ENCODE peak calls at places on chromosomes 6 and 20, in five cellular contexts. J, K, G, H and F are unnamed samples. For H3K4me1, the result is how much of the 10 kb centered on the place peaks cover.

GRCh38 chr20:35012227-35013069 is 56.8 kb downstream of the MYH7B start:
- DNase-seq in J (peak), K (no peak), G (no peak), H (no peak), F (peak)

GRCh38 chr6:57262491-57262890 is 40.4 kb upstream of the RAB23 start:
- DNase-seq in J (no peak), K (peak), G (no peak), H (no peak), F (peak)

GRCh38 chr6:132612449-132613116 is 11.5 kb downstream of the TAAR2 start:
- DNase-seq in J (no peak), K (no peak), G (no peak), H (no peak), F (no peak)

GRCh38 chr6:85419046-85419759 is 30.7 kb upstream of the NT5E start:
- DNase-seq in J (no peak), K (peak), G (no peak), H (no peak), F (no peak)

GRCh38 chr20:31497838-31498540 is 16.3 kb upstream of the HM13 start:
- DNase-seq in J (no peak), K (peak), G (no peak), H (no peak), F (peak)

GRCh38 chr20:3046677-3047462 is 1.0 kb downstream of the MRPS26 start:
- DNase-seq in J (peak), K (peak), G (no peak), H (no peak), F (no peak)

GRCh38 chr6:125701354-125701668 is 48.1 kb upstream of the HEY2 start:
- DNase-seq in J (no peak), K (no peak), G (no peak), H (no peak), F (no peak)

GRCh38 chr6:37441651-37442050 is 8.6 kb downstream of the CMTR1 start:
- DNase-seq in J (no peak), K (no peak), G (no peak), H (no peak), F (no peak)

GRCh38 chr6:90479603-90479926 is 107.3 kb downstream of the MAP3K7 start:
- DNase-seq in J (no peak), K (no peak), G (no peak), H (no peak), F (no peak)

GRCh38 chr6:17454316-17455005 is 61.1 kb downstream of the CAP2 start:
- DNase-seq in J (no peak), K (peak), G (no peak), H (no peak), F (no peak)

GRCh38 chr6:6612308-6612707 is 23.8 kb downstream of the LY86 start:
- DNase-seq in J (no peak), K (no peak), G (no peak), H (no peak), F (no peak)

GRCh38 chr6:16623733-16624132 is 137.5 kb downstream of the ATXN1 start:
- DNase-seq in J (no peak), K (peak), G (no peak), H (no peak), F (no peak)

GRCh38 chr6:147117580-147117979 is 86.6 kb upstream of the STXBP5 start:
- DNase-seq in J (no peak), K (no peak), G (no peak), H (no peak), F (no peak)

GRCh38 chr20:3239867-3240775 is 1.1 kb upstream of the SLC4A11 start:
- DNase-seq in J (no peak), K (peak), G (no peak), H (no peak), F (no peak)

GRCh38 chr20:3712279-3712873 is at the start of gene SIGLEC1:
- DNase-seq in J (peak), K (no peak), G (no peak), H (no peak), F (peak)

GRCh38 chr6:167056370-167056769 is 57.2 kb downstream of the CEP43 start:
- DNase-seq in J (no peak), K (peak), G (no peak), H (no peak), F (no peak)

GRCh38 chr6:35782424-35782823 is 1.6 kb downstream of the CLPSL1 start:
- DNase-seq in J (no peak), K (no peak), G (no peak), H (no peak), F (no peak)

GRCh38 chr6:39452306-39452705 is 129.8 kb upstream of the KCNK16 start:
- DNase-seq in J (no peak), K (peak), G (no peak), H (no peak), F (no peak)

GRCh38 chr6:85126448-85127178 is 323.3 kb upstream of the NT5E start:
- DNase-seq in J (peak), K (peak), G (no peak), H (no peak), F (peak)

GRCh38 chr6:121523628-121524027 is 88.2 kb downstream of the GJA1 start:
- DNase-seq in J (no peak), K (peak), G (no peak), H (no peak), F (no peak)

GRCh38 chr20:6178537-6178936 is 55.7 kb upstream of the FERMT1 start:
- DNase-seq in J (no peak), K (peak), G (no peak), H (no peak), F (no peak)

GRCh38 chr6:118650500-118651281 is 700 bp downstream of the CEP85L start:
- DNase-seq in J (peak), K (peak), G (no peak), H (no peak), F (peak)

GRCh38 chr6:93294879-93295278 is 124.5 kb downstream of the EPHA7 start:
- DNase-seq in J (no peak), K (no peak), G (no peak), H (no peak), F (no peak)

GRCh38 chr20:64224344-64225165 is 31.0 kb upstream of the PCMTD2 start:
- DNase-seq in J (no peak), K (peak), G (no peak), H (no peak), F (no peak)

GRCh38 chr6:153553627-153554026 is 422.5 kb upstream of the RGS17 start:
- DNase-seq in J (peak), K (no peak), G (no peak), H (no peak), F (no peak)

GRCh38 chr6:105898286-105898685 is 187.8 kb upstream of the PRDM1 start:
- DNase-seq in J (no peak), K (peak), G (no peak), H (no peak), F (no peak)

GRCh38 chr6:41570270-41570615 is 24.1 kb downstream of the FOXP4 start:
- DNase-seq in J (peak), K (no peak), G (no peak), H (no peak), F (no peak)

GRCh38 chr6:10690651-10691445 is 3.6 kb downstream of the C6orf52 start:
- DNase-seq in J (no peak), K (no peak), G (no peak), H (no peak), F (no peak)

GRCh38 chr6:151292974-151293373 is 53.2 kb downstream of the AKAP12 start:
- DNase-seq in J (no peak), K (peak), G (no peak), H (no peak), F (no peak)

GRCh38 chr6:15876406-15876805 is 213.6 kb upstream of the DTNBP1 start:
- DNase-seq in J (no peak), K (peak), G (no peak), H (no peak), F (no peak)

GRCh38 chr6:83954371-83954770 is 79.2 kb upstream of the MRAP2 start:
- DNase-seq in J (no peak), K (no peak), G (no peak), H (no peak), F (no peak)

DNA sequence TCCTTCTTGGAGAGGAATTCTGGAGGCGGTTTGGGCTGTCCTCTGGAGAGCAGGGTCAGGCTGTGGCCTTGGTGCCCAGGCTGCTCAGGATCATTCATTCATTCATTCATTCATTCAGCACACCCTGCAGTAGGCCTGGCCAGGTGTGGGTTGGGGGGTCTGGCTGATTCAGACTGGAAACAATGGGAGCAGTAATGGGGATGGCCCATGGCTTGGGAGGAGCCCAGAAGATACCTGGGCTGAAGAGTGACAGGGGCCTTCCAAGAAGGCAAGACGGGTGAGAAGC is 31.5 kb downstream of the TOX2 start:
- DNase-seq in J (no peak), K (no peak), G (no peak), H (no peak), F (no peak)
- H3K4me1 ChIP-seq in J (under half), K (under half), G (under half), H (half or more), F (under half)

DNA sequence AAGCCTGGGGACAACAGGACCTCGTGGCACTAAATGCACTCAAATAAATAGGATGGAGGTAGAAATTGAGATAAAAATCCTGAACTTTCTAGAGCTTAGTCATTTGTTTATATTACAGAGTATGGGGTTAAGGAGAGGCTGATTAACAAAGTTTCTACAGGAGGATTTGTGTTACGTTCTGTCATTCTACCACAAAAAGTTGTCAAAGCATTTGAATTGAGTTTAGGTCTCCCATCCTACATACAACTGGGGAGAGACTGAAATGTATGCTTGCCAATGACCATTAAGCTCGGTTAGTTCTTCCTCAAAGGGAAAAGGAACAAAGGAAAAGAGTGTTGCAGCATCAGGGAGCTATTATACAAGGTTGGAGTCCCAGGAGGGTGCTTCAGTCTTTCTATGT is 597.9 kb downstream of the COL12A1 start:
- DNase-seq in J (no peak), K (peak), G (no peak), H (no peak), F (no peak)
- H3K4me1 ChIP-seq in J (under half), K (under half), G (under half), H (under half), F (under half)

DNA sequence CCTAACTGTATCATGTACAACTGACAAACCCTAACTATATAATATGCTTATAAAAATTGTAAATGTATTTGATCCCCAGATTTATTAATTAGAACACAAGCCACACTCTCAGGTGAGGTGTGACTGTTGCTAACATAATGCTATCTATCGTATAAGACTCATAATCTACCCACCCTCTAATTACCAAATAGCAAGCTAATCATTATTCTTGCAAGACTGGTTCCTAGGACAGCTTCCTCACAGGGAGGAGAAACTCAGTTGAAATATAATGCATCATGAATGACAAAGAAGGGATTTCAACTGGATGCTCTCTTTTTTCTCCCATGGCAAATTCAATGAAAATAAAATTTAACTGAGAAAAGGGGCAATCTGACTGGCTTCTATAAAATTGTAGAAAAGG is 35.4 kb downstream of the ELOVL4 start:
- DNase-seq in J (no peak), K (no peak), G (no peak), H (no peak), F (no peak)
- H3K4me1 ChIP-seq in J (under half), K (under half), G (under half), H (under half), F (under half)

GRCh38 chr6:3405679-3406078 is 51.2 kb downstream of the SLC22A23 start:
- DNase-seq in J (no peak), K (peak), G (no peak), H (no peak), F (no peak)

GRCh38 chr6:3406362-3406809 is 50.5 kb downstream of the SLC22A23 start:
- DNase-seq in J (no peak), K (no peak), G (no peak), H (no peak), F (no peak)

GRCh38 chr6:3408665-3409064 is 48.2 kb downstream of the SLC22A23 start:
- DNase-seq in J (no peak), K (no peak), G (no peak), H (no peak), F (no peak)

GRCh38 chr6:3407840-3408239 is 49.0 kb downstream of the SLC22A23 start:
- DNase-seq in J (no peak), K (no peak), G (no peak), H (no peak), F (no peak)

DNA sequence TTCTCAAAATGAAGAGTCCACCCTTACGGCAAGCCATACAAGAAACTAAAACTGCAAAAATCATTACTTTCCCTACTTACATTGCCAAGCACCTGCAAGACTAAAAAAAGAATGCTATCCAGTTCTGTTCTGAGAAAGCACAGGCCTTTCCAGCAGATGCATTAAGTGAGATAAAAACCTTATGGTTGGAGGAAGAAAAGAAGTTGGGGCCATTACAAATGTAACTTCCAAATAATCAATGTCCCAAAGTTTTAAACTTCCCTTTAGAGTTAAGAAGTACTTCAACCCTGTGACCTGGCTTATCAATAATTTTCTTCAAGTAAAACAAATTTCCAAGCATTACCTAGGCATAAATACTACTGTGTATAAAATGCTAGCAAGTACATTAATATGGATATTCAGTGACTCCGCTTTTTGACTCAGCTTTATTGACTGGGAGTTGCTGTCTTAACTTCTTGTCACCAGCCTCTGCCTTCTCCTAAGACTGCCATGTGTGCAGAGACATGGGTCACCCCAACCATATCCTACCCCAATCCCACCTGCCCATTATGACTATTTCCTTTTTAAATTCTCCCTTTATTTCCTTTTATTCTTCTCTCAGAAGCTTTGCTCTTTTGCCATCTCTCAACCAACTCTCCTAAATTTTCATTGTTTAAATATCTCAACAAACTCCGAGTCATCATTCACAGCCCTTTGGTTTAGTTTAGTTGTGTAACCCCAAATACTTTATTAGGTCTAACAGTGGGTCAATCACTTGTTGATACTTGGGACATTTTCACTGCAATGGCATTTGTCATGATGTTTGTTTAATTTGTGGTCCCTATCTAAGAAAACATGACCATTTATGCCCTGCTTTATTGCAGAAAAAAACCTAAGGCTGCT is 49.7 kb downstream of the SLC22A23 start:
- DNase-seq in J (no peak), K (no peak), G (no peak), H (no peak), F (no peak)
- H3K4me1 ChIP-seq in J (under half), K (under half), G (under half), H (under half), F (under half)

GRCh38 chr6:33204165-33204414 is 365 bp upstream of the HSD17B8 start:
- DNase-seq in J (no peak), K (no peak), G (no peak), H (no peak), F (no peak)
- H3K4me1 ChIP-seq in J (under half), K (under half), G (under half), H (half or more), F (under half)

DNA sequence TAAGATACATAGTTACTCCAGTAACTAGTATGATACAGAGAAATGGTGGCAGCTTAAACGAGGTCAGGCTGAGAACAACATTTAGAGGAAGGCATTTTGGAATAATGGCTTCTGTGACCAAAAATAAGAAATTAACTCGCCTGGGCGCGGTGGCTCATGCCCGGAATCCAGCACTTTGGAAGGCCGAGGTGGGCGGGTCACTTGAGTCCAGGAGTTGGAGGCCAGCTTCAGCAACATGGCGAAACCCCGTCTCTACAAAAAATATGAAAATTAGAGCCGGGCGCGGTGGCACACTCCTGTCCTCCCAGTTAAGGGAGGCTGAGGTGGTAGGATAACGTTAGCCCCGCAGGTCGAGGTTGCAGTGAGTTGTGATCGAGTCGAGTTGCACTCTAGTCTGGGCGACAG is 1.8 kb downstream of the IGF2R start:
- DNase-seq in J (no peak), K (no peak), G (no peak), H (no peak), F (no peak)
- H3K4me1 ChIP-seq in J (under half), K (under half), G (under half), H (half or more), F (half or more)

GRCh38 chr6:33417127-33417902 is 592 bp downstream of the CUTA start:
- DNase-seq in J (peak), K (peak), G (no peak), H (no peak), F (no peak)
- H3K4me1 ChIP-seq in J (under half), K (under half), G (under half), H (half or more), F (under half)